ENCODE peak calls at places on chromosomes 3 and 15, in five cellular contexts. E is K562, D is suprapubic skin, J is endothelial cell of umbilical vein, W is HepG2. G is an unnamed sample.

GRCh38 chr15:61712124-61712759 is 348.0 kb downstream of the VPS13C start:
- DNase-seq in E (no peak), D (no peak), J (no peak), W (no peak), G (no peak)

GRCh38 chr3:43770426-43771103 is 79.8 kb downstream of the ABHD5 start:
- DNase-seq in E (peak; percentile 90), D (peak; percentile 88), J (peak; percentile 79), W (no peak), G (no peak)

GRCh38 chr15:70114226-70114625 is 16.5 kb upstream of the TLE3 start:
- DNase-seq in E (no peak), D (no peak), J (no peak), W (no peak), G (no peak)

GRCh38 chr3:183298708-183299153 is 45.7 kb downstream of the B3GNT5 start:
- DNase-seq in E (peak; percentile 60), D (peak; percentile 79), J (no peak), W (no peak), G (no peak)

GRCh38 chr15:100252359-100252758 is 89.4 kb downstream of the ADAMTS17 start:
- DNase-seq in E (no peak), D (no peak), J (no peak), W (no peak), G (no peak)

GRCh38 chr3:9934235-9934621 is 594 bp downstream of the CRELD1 start:
- DNase-seq in E (peak; percentile 43), D (peak; percentile 65), J (no peak), W (no peak), G (no peak)

GRCh38 chr3:150296123-150296750 is 111.9 kb upstream of the TSC22D2 start:
- DNase-seq in E (no peak), D (no peak), J (no peak), W (no peak), G (no peak)

GRCh38 chr3:118505784-118506183 is 528.9 kb downstream of the IGSF11 start:
- DNase-seq in E (no peak), D (no peak), J (no peak), W (no peak), G (no peak)

GRCh38 chr3:147120029-147120428 is 286.3 kb downstream of the ZIC4 start:
- DNase-seq in E (no peak), D (no peak), J (peak; percentile 29), W (peak; percentile 16), G (no peak)

GRCh38 chr3:171838218-171838720 is 4.9 kb upstream of the TMEM212 start:
- DNase-seq in E (no peak), D (peak; percentile 70), J (peak; percentile 94), W (peak; percentile 90), G (no peak)

GRCh38 chr15:78880242-78880533 is 7.5 kb downstream of the MORF4L1 start:
- DNase-seq in E (no peak), D (no peak), J (no peak), W (no peak), G (no peak)

GRCh38 chr3:172203522-172204258 is 164.3 kb downstream of the FNDC3B start:
- DNase-seq in E (no peak), D (no peak), J (no peak), W (peak; percentile 98), G (no peak)

GRCh38 chr3:111863942-111864341 is 4.9 kb downstream of the PHLDB2 start:
- DNase-seq in E (no peak), D (no peak), J (peak; percentile 48), W (no peak), G (no peak)

GRCh38 chr15:101099183-101099582 is 152.7 kb downstream of the CHSY1 start:
- DNase-seq in E (no peak), D (no peak), J (no peak), W (no peak), G (no peak)

GRCh38 chr3:29694331-29694730 is 413.5 kb downstream of the RBMS3 start:
- DNase-seq in E (no peak), D (no peak), J (no peak), W (no peak), G (no peak)

GRCh38 chr3:169665264-169666078 is 2.0 kb upstream of the MECOM start:
- DNase-seq in E (peak; percentile 12), D (no peak), J (peak; percentile 42), W (no peak), G (no peak)

GRCh38 chr3:30576946-30577345 is 29.5 kb upstream of the TGFBR2 start:
- DNase-seq in E (no peak), D (no peak), J (no peak), W (no peak), G (no peak)

GRCh38 chr3:143957447-143957846 is 14.2 kb upstream of the DIPK2A start:
- DNase-seq in E (no peak), D (no peak), J (no peak), W (no peak), G (no peak)

GRCh38 chr15:59966262-59966661 is 37.8 kb upstream of the FOXB1 start:
- DNase-seq in E (no peak), D (no peak), J (no peak), W (no peak), G (no peak)

GRCh38 chr15:59963925-59964324 is 40.2 kb upstream of the FOXB1 start:
- DNase-seq in E (no peak), D (no peak), J (no peak), W (peak; percentile 4), G (no peak)

GRCh38 chr15:59965741-59966140 is 38.4 kb upstream of the FOXB1 start:
- DNase-seq in E (no peak), D (no peak), J (no peak), W (no peak), G (no peak)

GRCh38 chr15:59960318-59960717 is 43.8 kb upstream of the FOXB1 start:
- DNase-seq in E (no peak), D (no peak), J (no peak), W (no peak), G (no peak)

GRCh38 chr15:59963322-59963721 is 40.8 kb upstream of the FOXB1 start:
- DNase-seq in E (no peak), D (no peak), J (no peak), W (no peak), G (no peak)
- H3K9me3 ChIP-seq in E (no peaks in the 10 kb centered on the region), D (no peaks in the 10 kb centered on the region), J (no peaks in the 10 kb centered on the region), W (peaks cover 32% of the 10 kb centered on the region), G (peaks cover 19% of the 10 kb centered on the region)

GRCh38 chr3:48656061-48656840 is 6.4 kb downstream of the CELSR3 start:
- DNase-seq in E (no peak), D (peak; percentile 83), J (peak; percentile 73), W (peak; percentile 35), G (peak; percentile 75)
- TF ChIP-seq POLR2AphosphoS5 in E (no peak), D (no peak), J (peak; percentile 62), W (no peak), G (no peak)

DNA sequence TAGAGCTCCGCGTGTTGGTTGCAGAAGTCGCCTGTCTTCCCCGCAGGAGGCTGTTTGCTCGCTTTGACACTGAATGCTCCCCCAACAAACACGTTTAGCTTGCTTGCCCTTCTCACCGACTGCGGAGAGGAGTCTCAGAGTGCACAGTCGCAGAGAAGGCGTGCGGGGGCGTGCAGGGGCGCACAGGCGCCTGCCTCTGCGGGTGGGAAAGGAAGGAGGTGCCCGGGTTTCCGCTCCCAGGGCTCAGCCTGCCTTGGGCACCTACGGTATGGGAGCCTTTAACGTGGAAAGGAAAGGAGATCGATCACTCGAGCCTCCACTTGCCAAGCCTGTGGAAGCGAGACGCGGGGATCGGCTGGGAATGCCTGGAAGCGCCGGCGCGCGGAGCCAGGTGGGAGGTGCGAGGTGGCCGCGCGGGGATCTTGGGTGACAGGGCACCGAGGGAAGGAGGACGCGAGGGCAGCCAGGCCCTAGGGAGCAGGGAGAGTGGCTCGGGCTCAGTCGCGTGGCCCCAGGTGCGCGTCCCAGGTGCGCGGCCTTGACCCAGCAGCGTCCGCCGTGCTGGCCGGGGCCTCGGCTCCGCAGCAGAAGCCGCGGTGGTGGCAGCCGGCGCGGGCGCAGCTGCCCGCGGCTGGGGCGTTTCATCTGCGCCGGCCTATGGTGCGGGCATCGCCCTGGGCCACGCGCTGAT is at the start of gene FAN1:
- DNase-seq in E (peak; percentile 83), D (peak; percentile 88), J (peak; percentile 90), W (peak; percentile 78), G (peak; percentile 87)
- TF ChIP-seq POLR2A in E (peak; percentile 79), D (no peak), J (peak; percentile 74), W (peak; percentile 73), G (no peak)

DNA sequence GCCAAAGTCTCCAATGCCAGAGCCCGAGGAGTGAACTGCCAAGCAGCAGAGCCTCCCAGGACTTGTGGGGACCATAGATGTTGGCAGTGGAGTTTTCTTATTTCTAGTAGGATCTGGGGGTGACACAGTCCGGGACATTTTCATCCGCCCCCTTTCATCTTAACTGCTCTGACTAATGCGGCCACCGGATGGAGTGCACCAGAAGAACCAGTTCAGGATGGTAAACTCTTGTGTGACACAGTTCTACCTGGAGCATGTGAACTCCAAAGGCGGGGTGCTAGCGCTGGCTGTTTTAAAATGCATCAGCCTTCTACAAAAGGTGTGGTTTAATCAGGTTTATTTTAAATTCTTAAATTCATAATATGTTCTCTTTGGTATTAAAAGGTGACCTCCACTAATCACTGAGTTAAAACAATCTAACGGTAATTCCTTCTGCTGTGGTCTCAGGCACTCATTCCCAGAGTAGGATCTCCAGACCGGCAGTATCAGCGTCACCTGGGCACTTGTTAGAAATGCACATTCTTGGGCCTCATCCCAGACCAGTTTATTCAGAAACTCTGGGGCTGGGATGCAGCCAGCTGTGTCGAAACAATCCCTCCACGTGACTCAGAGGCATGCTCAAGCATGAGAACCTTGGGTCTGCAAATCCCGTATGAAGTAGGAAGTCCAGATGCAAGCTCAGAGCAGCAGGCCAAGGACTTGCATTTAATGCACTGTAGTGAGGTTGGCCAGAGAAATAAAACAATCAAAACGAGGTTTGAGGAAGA is 105.5 kb downstream of the GABRB3 start:
- DNase-seq in E (no peak), D (no peak), J (no peak), W (no peak), G (no peak)
- H3K9me3 ChIP-seq in E (no peaks in the 10 kb centered on the region), D (no peaks in the 10 kb centered on the region), J (peaks cover 6% of the 10 kb centered on the region), W (peaks cover 41% of the 10 kb centered on the region), G (no peaks in the 10 kb centered on the region)

GRCh38 chr3:48470286-48470685 is 23.7 kb downstream of the ATRIP start:
- DNase-seq in E (no peak), D (no peak), J (no peak), W (no peak), G (no peak)
- TF ChIP-seq POLR2AphosphoS5 in E (no peak), D (no peak), J (no peak), W (no peak), G (no peak)